ENCODE peak calls at places on chromosomes 7 and 10, in six cellular contexts. R is hepatocyte; U is esophagus squamous epithelium; K is A673; N is CD4-positive, alpha-beta memory T cell; F is GM23338. J is an unnamed sample.
A peak's percentile ranks its signal among the peaks of the same experiment; 100 is the strongest.

GRCh38 chr10:43878386-43878785 is 229.7 kb upstream of the ZNF32 start:
- DNase-seq in R (no peak), U (no peak), K (no peak), N (no peak), F (no peak), J (no peak)

GRCh38 chr10:132054564-132054963 is 11.2 kb upstream of the JAKMIP3 start:
- DNase-seq in R (peak; percentile 40), U (no peak), K (peak; percentile 15), N (no peak), F (peak; percentile 75), J (peak; percentile 39)

GRCh38 chr7:2687881-2688318 is at the start of gene AMZ1:
- DNase-seq in R (no peak), U (no peak), K (no peak), N (no peak), F (no peak), J (peak; percentile 71)

GRCh38 chr7:114183311-114184105 is 231.1 kb upstream of the FOXP2 start:
- DNase-seq in R (no peak), U (no peak), K (no peak), N (no peak), F (no peak), J (no peak)

GRCh38 chr10:82866424-82867020 is 991.5 kb downstream of the NRG3 start:
- DNase-seq in R (no peak), U (no peak), K (peak; percentile 4), N (no peak), F (no peak), J (no peak)

GRCh38 chr7:79420464-79420863 is 33.0 kb downstream of the MAGI2 start:
- DNase-seq in R (peak; percentile 40), U (no peak), K (no peak), N (no peak), F (no peak), J (no peak)

GRCh38 chr7:151429555-151430331 is 10.2 kb downstream of the CRYGN start:
- DNase-seq in R (no peak), U (no peak), K (no peak), N (peak; percentile 87), F (no peak), J (peak; percentile 74)

GRCh38 chr7:125695631-125696030 is 766.0 kb upstream of the POT1 start:
- DNase-seq in R (no peak), U (no peak), K (no peak), N (no peak), F (no peak), J (no peak)

GRCh38 chr10:18229839-18230238 is 89.6 kb downstream of the CACNB2 start:
- DNase-seq in R (no peak), U (no peak), K (no peak), N (no peak), F (no peak), J (no peak)

GRCh38 chr7:34445653-34446052 is 212.4 kb upstream of the NPSR1 start:
- DNase-seq in R (no peak), U (no peak), K (no peak), N (no peak), F (no peak), J (no peak)

GRCh38 chr7:114988755-114989154 is 66.9 kb downstream of the MDFIC start:
- DNase-seq in R (no peak), U (no peak), K (no peak), N (no peak), F (no peak), J (no peak)

GRCh38 chr7:137717045-137717444 is 129.7 kb downstream of the DGKI start:
- DNase-seq in R (no peak), U (no peak), K (no peak), N (no peak), F (no peak), J (no peak)

GRCh38 chr10:126059101-126059826 is 162.9 kb downstream of the FANK1 start:
- DNase-seq in R (no peak), U (no peak), K (no peak), N (no peak), F (no peak), J (no peak)

GRCh38 chr7:22660732-22661131 is 66.3 kb upstream of the IL6 start:
- DNase-seq in R (no peak), U (no peak), K (peak; percentile 13), N (no peak), F (peak; percentile 77), J (no peak)

GRCh38 chr10:132666733-132667612 is 119.0 kb downstream of the NKX6-2 start:
- DNase-seq in R (no peak), U (no peak), K (no peak), N (no peak), F (no peak), J (peak; percentile 20)

GRCh38 chr10:82041018-82041417 is 166.0 kb downstream of the NRG3 start:
- DNase-seq in R (no peak), U (no peak), K (no peak), N (no peak), F (peak; percentile 56), J (no peak)

GRCh38 chr10:87675396-87676376 is 16.0 kb downstream of the PAPSS2 start:
- DNase-seq in R (no peak), U (no peak), K (peak; percentile 10), N (no peak), F (peak; percentile 52), J (no peak)

GRCh38 chr10:23310443-23310842 is 34.2 kb downstream of the C10orf67 start:
- DNase-seq in R (no peak), U (no peak), K (no peak), N (no peak), F (no peak), J (no peak)

GRCh38 chr7:44678096-44678467 is 70.6 kb upstream of the ZMIZ2 start:
- DNase-seq in R (no peak), U (no peak), K (no peak), N (no peak), F (no peak), J (peak; percentile 31)

GRCh38 chr10:28788252-28788651 is 110.9 kb downstream of the BAMBI start:
- DNase-seq in R (no peak), U (no peak), K (no peak), N (no peak), F (no peak), J (no peak)

GRCh38 chr7:108103566-108104298 is 26.4 kb downstream of the LAMB4 start:
- DNase-seq in R (peak; percentile 22), U (no peak), K (no peak), N (no peak), F (no peak), J (no peak)

GRCh38 chr7:20307119-20307518 is 23.6 kb upstream of the ITGB8 start:
- DNase-seq in R (peak; percentile 68), U (no peak), K (no peak), N (no peak), F (peak; percentile 80), J (no peak)

GRCh38 chr10:97713351-97713827 is at the start of gene MARVELD1:
- DNase-seq in R (peak; percentile 86), U (no peak), K (peak; percentile 87), N (no peak), F (peak; percentile 92), J (no peak)

GRCh38 chr7:41108821-41109220 is 594.1 kb downstream of the INHBA start:
- DNase-seq in R (no peak), U (no peak), K (no peak), N (no peak), F (no peak), J (no peak)

GRCh38 chr10:119644994-119645393 is 6.2 kb upstream of the BAG3 start:
- DNase-seq in R (no peak), U (no peak), K (no peak), N (no peak), F (no peak), J (no peak)

GRCh38 chr7:151109094-151110048 is 23.1 kb downstream of the AGAP3 start:
- DNase-seq in R (peak; percentile 56), U (no peak), K (no peak), N (no peak), F (peak; percentile 53), J (no peak)

GRCh38 chr10:119111968-119112515 is 8.1 kb downstream of the DENND10 start:
- DNase-seq in R (no peak), U (no peak), K (no peak), N (no peak), F (no peak), J (no peak)

GRCh38 chr7:55983537-55983936 is 19.2 kb downstream of the NIPSNAP2 start:
- DNase-seq in R (no peak), U (no peak), K (no peak), N (no peak), F (no peak), J (no peak)

DNA sequence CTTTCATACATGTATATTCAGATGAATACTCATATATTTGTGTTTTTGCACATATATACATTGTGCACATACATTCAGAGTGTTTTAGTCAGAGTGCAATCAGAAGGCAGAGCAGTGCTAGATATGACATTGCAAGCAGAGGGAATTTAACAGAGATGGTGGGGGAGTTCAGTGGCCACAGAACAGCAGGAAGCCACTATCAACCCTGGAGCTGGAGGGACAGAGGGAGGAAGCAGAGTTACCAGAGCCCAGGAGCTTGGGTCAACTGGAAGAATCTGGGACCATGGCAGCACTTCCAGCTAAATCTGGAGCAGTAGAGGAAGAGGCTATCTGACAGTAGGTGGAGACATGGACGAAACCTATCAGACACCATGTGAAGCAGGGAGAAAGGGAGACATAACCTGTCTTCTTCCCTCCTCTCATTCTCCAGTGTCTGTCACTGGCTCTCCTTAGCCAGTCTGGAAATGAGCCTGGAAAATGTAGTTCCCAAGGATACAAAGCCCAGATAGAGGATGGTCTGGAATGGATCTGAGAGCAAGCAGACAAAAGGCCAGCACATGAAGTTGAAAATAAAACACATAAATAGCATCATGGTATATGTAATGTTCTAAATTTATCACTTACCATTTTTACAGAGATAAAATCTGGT is 33.6 kb upstream of the HERPUD2 start:
- DNase-seq in R (no peak), U (no peak), K (no peak), N (no peak), F (no peak), J (no peak)
- H3K4me1 ChIP-seq in R (peaks cover 25% of the 10 kb centered on the region), U (no peaks in the 10 kb centered on the region), K (no peaks in the 10 kb centered on the region), N (peaks cover 56% of the 10 kb centered on the region), F (no peaks in the 10 kb centered on the region), J (peaks cover 82% of the 10 kb centered on the region)

GRCh38 chr10:93462371-93462770 is 19.8 kb downstream of the MYOF start:
- DNase-seq in R (no peak), U (no peak), K (no peak), N (no peak), F (no peak), J (no peak)
- H3K4me1 ChIP-seq in R (peaks cover 34% of the 10 kb centered on the region), U (peaks cover 70% of the 10 kb centered on the region), K (peaks cover 25% of the 10 kb centered on the region), N (peaks cover 17% of the 10 kb centered on the region), F (no peaks in the 10 kb centered on the region), J (peaks cover 15% of the 10 kb centered on the region)

GRCh38 chr7:5637415-5637814 is 144.0 kb downstream of the RNF216 start:
- DNase-seq in R (no peak), U (no peak), K (no peak), N (no peak), F (no peak), J (peak; percentile 24)

GRCh38 chr7:5636914-5637313 is 144.5 kb downstream of the RNF216 start:
- DNase-seq in R (peak; percentile 74), U (no peak), K (peak; percentile 94), N (no peak), F (no peak), J (peak; percentile 74)

GRCh38 chr7:5634107-5634950 is 147.1 kb downstream of the RNF216 start:
- DNase-seq in R (peak; percentile 66), U (no peak), K (peak; percentile 98), N (no peak), F (peak; percentile 83), J (peak; percentile 80)

GRCh38 chr7:5635461-5636445 is 145.7 kb downstream of the RNF216 start:
- DNase-seq in R (no peak), U (no peak), K (no peak), N (no peak), F (no peak), J (peak; percentile 33)

GRCh38 chr7:5636446-5636835 is 145.0 kb downstream of the RNF216 start:
- DNase-seq in R (no peak), U (no peak), K (peak; percentile 73), N (no peak), F (peak; percentile 53), J (no peak)
- H3K4me1 ChIP-seq in R (peaks cover 32% of the 10 kb centered on the region), U (peaks cover 30% of the 10 kb centered on the region), K (peaks cover 66% of the 10 kb centered on the region), N (peaks cover 16% of the 10 kb centered on the region), F (peaks cover 40% of the 10 kb centered on the region), J (peaks cover 23% of the 10 kb centered on the region)

GRCh38 chr7:141558544-141559183 is 7.5 kb downstream of the AGK start:
- DNase-seq in R (no peak), U (no peak), K (no peak), N (peak; percentile 56), F (no peak), J (no peak)
- H3K4me1 ChIP-seq in R (no peaks in the 10 kb centered on the region), U (no peaks in the 10 kb centered on the region), K (no peaks in the 10 kb centered on the region), N (peaks cover 21% of the 10 kb centered on the region), F (peaks cover 3% of the 10 kb centered on the region), J (no peaks in the 10 kb centered on the region)

J was measured in spleen.